ENCODE peak calls at places on chromosomes 7 and 10, in nine cellular contexts. One of them, this sample, is unnamed.

GRCh38 chr7:134636008-134636449 is 10.6 kb upstream of the BPGM start:
- DNase-seq in fibroblast of mammary gland: peak
- DNase-seq in cardiac fibroblast: peak
- DNase-seq in colonic mucosa: no peak
- DNase-seq in neural progenitor cell: no peak
- DNase-seq in IMR-90: no peak
- DNase-seq in gastrocnemius medialis: no peak
- DNase-seq in brain microvascular endothelial cell: no peak
- DNase-seq in cardiac muscle cell: no peak
- DNase-seq in this sample: no peak

GRCh38 chr7:151047979-151048763 is at the start of gene ASIC3:
- DNase-seq in brain microvascular endothelial cell: no peak
- DNase-seq in neural progenitor cell: no peak
- DNase-seq in gastrocnemius medialis: no peak
- DNase-seq in cardiac fibroblast: no peak
- DNase-seq in fibroblast of mammary gland: no peak
- DNase-seq in cardiac muscle cell: no peak
- DNase-seq in colonic mucosa: no peak
- DNase-seq in IMR-90: no peak
- DNase-seq in this sample: no peak

GRCh38 chr10:101250136-101250535 is 20.9 kb upstream of the LBX1 start:
- DNase-seq in gastrocnemius medialis: no peak
- DNase-seq in IMR-90: no peak
- DNase-seq in cardiac muscle cell: no peak
- DNase-seq in colonic mucosa: no peak
- DNase-seq in cardiac fibroblast: no peak
- DNase-seq in fibroblast of mammary gland: no peak
- DNase-seq in brain microvascular endothelial cell: no peak
- DNase-seq in neural progenitor cell: no peak
- DNase-seq in this sample: no peak

GRCh38 chr10:61262486-61263261 is 190.5 kb downstream of the TMEM26 start:
- DNase-seq in brain microvascular endothelial cell: no peak
- DNase-seq in IMR-90: peak
- DNase-seq in cardiac fibroblast: peak
- DNase-seq in neural progenitor cell: no peak
- DNase-seq in cardiac muscle cell: no peak
- DNase-seq in colonic mucosa: no peak
- DNase-seq in fibroblast of mammary gland: peak
- DNase-seq in gastrocnemius medialis: no peak
- DNase-seq in this sample: peak

GRCh38 chr7:134613623-134614347 is 32.9 kb upstream of the BPGM start:
- DNase-seq in colonic mucosa: no peak
- DNase-seq in gastrocnemius medialis: no peak
- DNase-seq in cardiac fibroblast: peak
- DNase-seq in IMR-90: peak
- DNase-seq in fibroblast of mammary gland: peak
- DNase-seq in cardiac muscle cell: no peak
- DNase-seq in neural progenitor cell: no peak
- DNase-seq in brain microvascular endothelial cell: peak
- DNase-seq in this sample: peak

GRCh38 chr10:69483988-69484387 is 32.7 kb downstream of the TSPAN15 start:
- DNase-seq in fibroblast of mammary gland: peak
- DNase-seq in neural progenitor cell: no peak
- DNase-seq in brain microvascular endothelial cell: no peak
- DNase-seq in cardiac muscle cell: no peak
- DNase-seq in gastrocnemius medialis: no peak
- DNase-seq in colonic mucosa: no peak
- DNase-seq in cardiac fibroblast: peak
- DNase-seq in IMR-90: no peak
- DNase-seq in this sample: no peak

GRCh38 chr10:125006188-125006680 is 64.3 kb downstream of the ZRANB1 start:
- DNase-seq in gastrocnemius medialis: no peak
- DNase-seq in neural progenitor cell: no peak
- DNase-seq in cardiac fibroblast: no peak
- DNase-seq in brain microvascular endothelial cell: no peak
- DNase-seq in fibroblast of mammary gland: no peak
- DNase-seq in colonic mucosa: no peak
- DNase-seq in cardiac muscle cell: no peak
- DNase-seq in IMR-90: peak
- DNase-seq in this sample: no peak

GRCh38 chr10:102676916-102677315 is 32.6 kb downstream of the TRIM8 start:
- DNase-seq in neural progenitor cell: no peak
- DNase-seq in fibroblast of mammary gland: no peak
- DNase-seq in IMR-90: no peak
- DNase-seq in colonic mucosa: no peak
- DNase-seq in cardiac muscle cell: no peak
- DNase-seq in brain microvascular endothelial cell: no peak
- DNase-seq in gastrocnemius medialis: no peak
- DNase-seq in cardiac fibroblast: no peak
- DNase-seq in this sample: no peak

GRCh38 chr7:105130048-105130447 is 116.0 kb downstream of the KMT2E start:
- DNase-seq in gastrocnemius medialis: no peak
- DNase-seq in colonic mucosa: no peak
- DNase-seq in fibroblast of mammary gland: no peak
- DNase-seq in brain microvascular endothelial cell: no peak
- DNase-seq in cardiac fibroblast: no peak
- DNase-seq in neural progenitor cell: no peak
- DNase-seq in cardiac muscle cell: no peak
- DNase-seq in IMR-90: no peak
- DNase-seq in this sample: no peak

GRCh38 chr7:47239927-47240570 is 341.9 kb downstream of the TNS3 start:
- DNase-seq in gastrocnemius medialis: no peak
- DNase-seq in colonic mucosa: no peak
- DNase-seq in neural progenitor cell: no peak
- DNase-seq in brain microvascular endothelial cell: no peak
- DNase-seq in cardiac muscle cell: no peak
- DNase-seq in IMR-90: no peak
- DNase-seq in fibroblast of mammary gland: peak
- DNase-seq in cardiac fibroblast: no peak
- DNase-seq in this sample: no peak

GRCh38 chr7:115707236-115707635 is 323.3 kb downstream of the TFEC start:
- DNase-seq in colonic mucosa: peak
- DNase-seq in fibroblast of mammary gland: peak
- DNase-seq in neural progenitor cell: peak
- DNase-seq in brain microvascular endothelial cell: no peak
- DNase-seq in gastrocnemius medialis: no peak
- DNase-seq in IMR-90: peak
- DNase-seq in cardiac muscle cell: peak
- DNase-seq in cardiac fibroblast: peak
- DNase-seq in this sample: peak

GRCh38 chr10:121079226-121079625 is 228.1 kb downstream of the WDR11 start:
- DNase-seq in cardiac muscle cell: no peak
- DNase-seq in fibroblast of mammary gland: no peak
- DNase-seq in neural progenitor cell: no peak
- DNase-seq in cardiac fibroblast: no peak
- DNase-seq in IMR-90: no peak
- DNase-seq in brain microvascular endothelial cell: no peak
- DNase-seq in gastrocnemius medialis: no peak
- DNase-seq in colonic mucosa: no peak
- DNase-seq in this sample: no peak

GRCh38 chr7:117993377-117994003 is 120.2 kb upstream of the CTTNBP2 start:
- DNase-seq in IMR-90: peak
- DNase-seq in brain microvascular endothelial cell: peak
- DNase-seq in cardiac muscle cell: peak
- DNase-seq in fibroblast of mammary gland: peak
- DNase-seq in gastrocnemius medialis: no peak
- DNase-seq in cardiac fibroblast: peak
- DNase-seq in colonic mucosa: no peak
- DNase-seq in neural progenitor cell: peak
- DNase-seq in this sample: peak

GRCh38 chr10:112022196-112022595 is 161.4 kb downstream of the GPAM start:
- DNase-seq in cardiac muscle cell: no peak
- DNase-seq in brain microvascular endothelial cell: no peak
- DNase-seq in fibroblast of mammary gland: peak
- DNase-seq in IMR-90: no peak
- DNase-seq in neural progenitor cell: no peak
- DNase-seq in gastrocnemius medialis: no peak
- DNase-seq in colonic mucosa: no peak
- DNase-seq in cardiac fibroblast: peak
- DNase-seq in this sample: no peak

GRCh38 chr7:12244694-12245093 is 33.6 kb downstream of the TMEM106B start:
- DNase-seq in colonic mucosa: no peak
- DNase-seq in cardiac muscle cell: no peak
- DNase-seq in brain microvascular endothelial cell: no peak
- DNase-seq in neural progenitor cell: no peak
- DNase-seq in IMR-90: no peak
- DNase-seq in cardiac fibroblast: no peak
- DNase-seq in gastrocnemius medialis: no peak
- DNase-seq in fibroblast of mammary gland: no peak
- DNase-seq in this sample: no peak

GRCh38 chr7:74479066-74479781 is 25.5 kb downstream of the GTF2IRD1 start:
- DNase-seq in colonic mucosa: peak
- DNase-seq in fibroblast of mammary gland: peak
- DNase-seq in neural progenitor cell: no peak
- DNase-seq in cardiac muscle cell: no peak
- DNase-seq in brain microvascular endothelial cell: peak
- DNase-seq in gastrocnemius medialis: peak
- DNase-seq in cardiac fibroblast: no peak
- DNase-seq in IMR-90: peak
- DNase-seq in this sample: no peak

DNA sequence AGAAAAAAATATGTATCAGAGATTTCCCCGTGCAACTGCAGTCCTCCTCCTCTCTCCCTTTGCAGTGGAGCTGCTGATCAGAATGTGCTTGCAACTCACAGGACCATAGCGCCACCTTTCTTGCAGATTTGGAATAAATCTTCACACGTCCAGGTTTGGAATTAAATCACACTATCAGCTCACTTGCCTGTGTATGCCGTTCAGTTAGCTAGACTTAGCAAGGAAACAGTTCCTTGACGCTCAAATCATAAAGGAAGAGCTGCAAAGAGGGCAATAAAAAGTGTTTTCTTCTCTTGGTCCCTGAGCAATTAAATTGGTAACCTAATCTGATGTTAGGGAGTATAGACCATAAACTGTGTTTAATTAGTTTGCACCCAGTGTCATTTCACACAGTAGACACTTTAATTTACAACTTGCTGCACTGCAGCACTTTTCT is 77.4 kb downstream of the PON1 start:
- DNase-seq in gastrocnemius medialis: no peak
- DNase-seq in fibroblast of mammary gland: peak
- DNase-seq in IMR-90: peak
- DNase-seq in cardiac fibroblast: peak
- DNase-seq in brain microvascular endothelial cell: peak
- DNase-seq in neural progenitor cell: peak
- DNase-seq in cardiac muscle cell: peak
- DNase-seq in colonic mucosa: peak
- DNase-seq in this sample: peak
- H3K4me3 ChIP-seq in gastrocnemius medialis: no peak
- H3K4me3 ChIP-seq in fibroblast of mammary gland: peak
- H3K4me3 ChIP-seq in IMR-90: no peak
- H3K4me3 ChIP-seq in cardiac fibroblast: no peak
- H3K4me3 ChIP-seq in brain microvascular endothelial cell: peak
- H3K4me3 ChIP-seq in neural progenitor cell: no peak
- H3K4me3 ChIP-seq in cardiac muscle cell: no peak
- H3K4me3 ChIP-seq in colonic mucosa: no peak
- H3K4me3 ChIP-seq in this sample: no peak

DNA sequence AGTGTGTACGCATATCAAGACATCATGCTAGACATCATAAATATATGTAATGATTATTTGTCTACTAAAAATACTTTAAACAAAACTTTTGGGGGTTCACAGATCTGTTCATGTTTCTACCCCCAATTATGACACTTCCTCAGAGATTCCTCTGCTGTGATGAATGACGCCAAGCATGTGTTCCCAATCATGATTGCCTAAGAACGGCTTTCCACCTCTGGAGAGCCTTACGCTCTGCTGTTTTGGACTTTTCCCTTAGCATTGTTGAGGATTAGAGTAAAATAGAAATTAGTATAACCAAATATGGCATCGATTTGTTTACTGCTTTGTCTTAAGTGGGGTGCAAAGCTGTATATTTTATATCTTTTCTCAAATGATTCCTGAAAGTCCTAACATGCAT is 236.3 kb upstream of the IGFBP3 start:
- DNase-seq in colonic mucosa: no peak
- DNase-seq in fibroblast of mammary gland: peak
- DNase-seq in cardiac fibroblast: no peak
- DNase-seq in cardiac muscle cell: no peak
- DNase-seq in IMR-90: no peak
- DNase-seq in neural progenitor cell: no peak
- DNase-seq in gastrocnemius medialis: no peak
- DNase-seq in brain microvascular endothelial cell: no peak
- DNase-seq in this sample: no peak
- TF ChIP-seq CTCF in colonic mucosa: no peak
- TF ChIP-seq CTCF in fibroblast of mammary gland: no peak
- TF ChIP-seq CTCF in cardiac fibroblast: no peak
- TF ChIP-seq CTCF in cardiac muscle cell: no peak
- TF ChIP-seq CTCF in IMR-90: no peak
- TF ChIP-seq CTCF in neural progenitor cell: no peak
- TF ChIP-seq CTCF in gastrocnemius medialis: no peak
- TF ChIP-seq CTCF in brain microvascular endothelial cell: no peak
- TF ChIP-seq CTCF in this sample: no peak

GRCh38 chr7:138982204-138982623 is 1.0 kb upstream of the KIAA1549 start:
- DNase-seq in neural progenitor cell: no peak
- DNase-seq in gastrocnemius medialis: no peak
- DNase-seq in colonic mucosa: no peak
- DNase-seq in brain microvascular endothelial cell: no peak
- DNase-seq in fibroblast of mammary gland: no peak
- DNase-seq in cardiac fibroblast: peak
- DNase-seq in cardiac muscle cell: no peak
- DNase-seq in IMR-90: no peak
- DNase-seq in this sample: no peak
- H3K4me3 ChIP-seq in neural progenitor cell: peak
- H3K4me3 ChIP-seq in gastrocnemius medialis: peak
- H3K4me3 ChIP-seq in colonic mucosa: peak
- H3K4me3 ChIP-seq in brain microvascular endothelial cell: peak
- H3K4me3 ChIP-seq in fibroblast of mammary gland: peak
- H3K4me3 ChIP-seq in cardiac fibroblast: no peak
- H3K4me3 ChIP-seq in cardiac muscle cell: peak
- H3K4me3 ChIP-seq in IMR-90: peak
- H3K4me3 ChIP-seq in this sample: peak

GRCh38 chr10:34964166-34964800 is 125.9 kb downstream of the CUL2 start:
- DNase-seq in IMR-90: no peak
- DNase-seq in fibroblast of mammary gland: no peak
- DNase-seq in cardiac fibroblast: no peak
- DNase-seq in gastrocnemius medialis: no peak
- DNase-seq in cardiac muscle cell: no peak
- DNase-seq in colonic mucosa: no peak
- DNase-seq in neural progenitor cell: no peak
- DNase-seq in brain microvascular endothelial cell: no peak
- DNase-seq in this sample: no peak

GRCh38 chr10:34959786-34960185 is 130.4 kb downstream of the CUL2 start:
- DNase-seq in cardiac muscle cell: no peak
- DNase-seq in neural progenitor cell: no peak
- DNase-seq in brain microvascular endothelial cell: no peak
- DNase-seq in gastrocnemius medialis: no peak
- DNase-seq in cardiac fibroblast: no peak
- DNase-seq in colonic mucosa: no peak
- DNase-seq in IMR-90: no peak
- DNase-seq in fibroblast of mammary gland: no peak
- DNase-seq in this sample: no peak

GRCh38 chr10:34962866-34963265 is 127.3 kb downstream of the CUL2 start:
- DNase-seq in colonic mucosa: no peak
- DNase-seq in IMR-90: no peak
- DNase-seq in brain microvascular endothelial cell: no peak
- DNase-seq in neural progenitor cell: no peak
- DNase-seq in cardiac muscle cell: no peak
- DNase-seq in fibroblast of mammary gland: no peak
- DNase-seq in cardiac fibroblast: no peak
- DNase-seq in gastrocnemius medialis: no peak
- DNase-seq in this sample: no peak

GRCh38 chr10:34959321-34959720 is 130.8 kb downstream of the CUL2 start:
- DNase-seq in colonic mucosa: no peak
- DNase-seq in brain microvascular endothelial cell: no peak
- DNase-seq in gastrocnemius medialis: no peak
- DNase-seq in IMR-90: no peak
- DNase-seq in cardiac fibroblast: no peak
- DNase-seq in fibroblast of mammary gland: no peak
- DNase-seq in cardiac muscle cell: peak
- DNase-seq in neural progenitor cell: peak
- DNase-seq in this sample: no peak

GRCh38 chr10:34960983-34961382 is 129.2 kb downstream of the CUL2 start:
- DNase-seq in IMR-90: peak
- DNase-seq in colonic mucosa: no peak
- DNase-seq in fibroblast of mammary gland: peak
- DNase-seq in gastrocnemius medialis: peak
- DNase-seq in brain microvascular endothelial cell: no peak
- DNase-seq in neural progenitor cell: no peak
- DNase-seq in cardiac muscle cell: peak
- DNase-seq in cardiac fibroblast: peak
- DNase-seq in this sample: no peak
- TF ChIP-seq CTCF in IMR-90: peak
- TF ChIP-seq CTCF in colonic mucosa: no peak
- TF ChIP-seq CTCF in fibroblast of mammary gland: peak
- TF ChIP-seq CTCF in gastrocnemius medialis: no peak
- TF ChIP-seq CTCF in brain microvascular endothelial cell: peak
- TF ChIP-seq CTCF in neural progenitor cell: peak
- TF ChIP-seq CTCF in cardiac muscle cell: peak
- TF ChIP-seq CTCF in cardiac fibroblast: peak
- TF ChIP-seq CTCF in this sample: no peak